ENCODE peak calls at places on chromosomes 2 and 18, in five cellular contexts. S is H1, V is stomach, C is MG63, U is esophagus squamous epithelium. G is an unnamed sample.

GRCh38 chr2:175234153-175234552 is 52.6 kb upstream of the ATP5MC3 start:
- DNase-seq in S (no peak), C (no peak), U (no peak), V (no peak), G (no peak)

GRCh38 chr2:62727259-62727867 is 21.9 kb downstream of the EHBP1 start:
- DNase-seq in U (no peak), V (no peak), S (no peak), C (no peak), G (no peak)

GRCh38 chr2:161418715-161419337 is 2.7 kb downstream of the TBR1 start:
- DNase-seq in S (peak), C (peak), V (no peak), U (no peak), G (peak)

GRCh38 chr2:239938651-239939486 is 86.3 kb downstream of the NDUFA10 start:
- DNase-seq in S (no peak), V (peak), C (no peak), U (no peak), G (peak)

GRCh38 chr2:118122768-118123335 is 34.6 kb downstream of the INSIG2 start:
- DNase-seq in S (no peak), U (no peak), C (no peak), V (no peak), G (no peak)

GRCh38 chr18:67730884-67731283 is 214.4 kb upstream of the DSEL start:
- DNase-seq in U (no peak), V (no peak), C (peak), S (no peak), G (peak)

GRCh38 chr2:55946793-55947192 is 23.2 kb upstream of the EFEMP1 start:
- DNase-seq in U (no peak), V (no peak), C (no peak), S (no peak), G (no peak)

GRCh38 chr2:184053326-184053725 is 545.0 kb upstream of the ZNF804A start:
- DNase-seq in C (no peak), S (no peak), U (no peak), V (no peak), G (no peak)

GRCh38 chr2:43467889-43468288 is 127.9 kb downstream of the THADA start:
- DNase-seq in S (no peak), U (no peak), V (no peak), C (peak), G (peak)

GRCh38 chr2:41101281-41101680 is 649.4 kb upstream of the SLC8A1 start:
- DNase-seq in C (no peak), U (no peak), V (no peak), S (no peak), G (no peak)

GRCh38 chr18:42801706-42802105 is 313.8 kb downstream of the RIT2 start:
- DNase-seq in S (no peak), V (no peak), C (no peak), U (no peak), G (no peak)

GRCh38 chr2:44321360-44321759 is 39.9 kb downstream of the PREPL start:
- DNase-seq in V (no peak), S (no peak), U (no peak), C (no peak), G (no peak)

GRCh38 chr18:24734058-24734457 is 273.6 kb downstream of the HRH4 start:
- DNase-seq in S (peak), U (no peak), V (no peak), C (no peak), G (no peak)

GRCh38 chr2:71557321-71557720 is 104.0 kb downstream of the DYSF start:
- DNase-seq in C (no peak), S (no peak), U (no peak), V (no peak), G (peak)

GRCh38 chr2:238280083-238280816 is 8.2 kb downstream of the PER2 start:
- DNase-seq in V (no peak), S (no peak), U (no peak), C (no peak), G (peak)

GRCh38 chr2:39080152-39080551 is 40.7 kb downstream of the SOS1 start:
- DNase-seq in C (peak), S (no peak), V (no peak), U (no peak), G (no peak)

GRCh38 chr2:181810823-181811695 is 80.5 kb upstream of the ITPRID2 start:
- DNase-seq in V (peak), U (no peak), C (peak), S (no peak), G (peak)

GRCh38 chr2:169221745-169222369 is 140.5 kb downstream of the LRP2 start:
- DNase-seq in V (no peak), S (no peak), C (no peak), U (no peak), G (peak)

GRCh38 chr2:143717053-143717452 is 587.8 kb downstream of the ARHGAP15 start:
- DNase-seq in V (peak), S (no peak), C (peak), U (no peak), G (no peak)

GRCh38 chr2:44169155-44169898 is 652 bp downstream of the PPM1B start:
- DNase-seq in V (peak), C (peak), U (peak), S (peak), G (peak)

GRCh38 chr2:28716265-28716865 is 35.3 kb upstream of the PPP1CB start:
- DNase-seq in S (no peak), V (peak), U (no peak), C (peak), G (peak)

GRCh38 chr2:119706196-119706595 is 27.2 kb downstream of the TMEM177 start:
- DNase-seq in S (no peak), C (no peak), U (no peak), V (no peak), G (peak)

GRCh38 chr2:196431957-196432356 is 207.6 kb upstream of the CCDC150 start:
- DNase-seq in U (no peak), V (no peak), S (no peak), C (peak), G (no peak)

GRCh38 chr18:12026562-12026961 is 45.3 kb downstream of the IMPA2 start:
- DNase-seq in C (no peak), S (no peak), V (no peak), U (no peak), G (no peak)

GRCh38 chr2:167289651-167290410 is 401.6 kb downstream of the XIRP2 start:
- DNase-seq in U (no peak), V (no peak), S (no peak), C (no peak), G (no peak)

GRCh38 chr2:39413063-39413722 is 23.9 kb downstream of the MAP4K3 start:
- DNase-seq in U (no peak), C (no peak), V (no peak), S (no peak), G (no peak)

GRCh38 chr2:148914463-148914862 is 39.4 kb downstream of the KIF5C start:
- DNase-seq in U (no peak), V (no peak), C (no peak), S (no peak), G (no peak)

GRCh38 chr2:216596986-216597509 is 36.2 kb upstream of the IGFBP2 start:
- DNase-seq in S (no peak), V (no peak), C (no peak), U (no peak), G (no peak)

GRCh38 chr2:96882230-96882629 is 12.3 kb upstream of the SEMA4C start:
- DNase-seq in U (no peak), S (peak), V (no peak), C (no peak), G (no peak)

GRCh38 chr18:74976331-74976909 is 232.5 kb downstream of the PTGR3 start:
- DNase-seq in C (no peak), U (no peak), V (no peak), S (no peak), G (no peak)

GRCh38 chr2:150485871-150486538 is 1.5 kb downstream of the RND3 start:
- DNase-seq in C (peak), U (no peak), V (peak), S (peak), G (peak)

GRCh38 chr18:55302337-55302833 is 285.6 kb downstream of the TCF4 start:
- DNase-seq in S (no peak), C (peak), U (no peak), V (no peak), G (no peak)
- H3K4me3 ChIP-seq in S (no peak), C (peak), U (no peak), V (no peak), G (no peak)

GRCh38 chr2:132420776-132421175 is 4.2 kb downstream of the GPR39 start:
- DNase-seq in S (no peak), C (no peak), V (no peak), U (no peak), G (no peak)

GRCh38 chr2:132417430-132418035 is 928 bp downstream of the GPR39 start:
- DNase-seq in V (no peak), S (no peak), U (no peak), C (no peak), G (no peak)

GRCh38 chr2:132415256-132416079 is 1.1 kb upstream of the GPR39 start:
- DNase-seq in C (no peak), S (no peak), V (no peak), U (no peak), G (no peak)

GRCh38 chr2:132416080-132416911 is at the start of gene GPR39:
- DNase-seq in S (peak), V (peak), C (peak), U (peak), G (peak)

DNA sequence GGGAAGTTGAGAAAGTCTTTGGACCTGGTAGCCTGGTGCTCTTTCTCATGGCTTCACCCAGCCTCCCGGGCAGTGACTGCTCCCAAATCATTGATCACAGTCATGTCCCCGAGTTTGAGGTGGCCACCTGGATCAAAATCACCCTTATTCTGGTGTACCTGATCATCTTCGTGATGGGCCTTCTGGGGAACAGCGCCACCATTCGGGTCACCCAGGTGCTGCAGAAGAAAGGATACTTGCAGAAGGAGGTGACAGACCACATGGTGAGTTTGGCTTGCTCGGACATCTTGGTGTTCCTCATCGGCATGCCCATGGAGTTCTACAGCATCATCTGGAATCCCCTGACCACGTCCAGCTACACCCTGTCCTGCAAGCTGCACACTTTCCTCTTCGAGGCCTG is 391 bp downstream of the GPR39 start:
- DNase-seq in C (no peak), V (no peak), S (no peak), U (no peak), G (no peak)
- H3K4me3 ChIP-seq in C (peak), V (peak), S (peak), U (peak), G (peak)

GRCh38 chr2:17594533-17595391 is 54.3 kb downstream of the VSNL1 start:
- DNase-seq in U (no peak), V (no peak), S (peak), C (no peak), G (peak)
- H3K4me3 ChIP-seq in U (no peak), V (no peak), S (no peak), C (no peak), G (no peak)

GRCh38 chr2:187554704-187555082 is 458 bp upstream of the TFPI start:
- DNase-seq in S (no peak), U (no peak), V (no peak), C (no peak), G (no peak)

GRCh38 chr2:187550797-187551306 is 3.4 kb downstream of the TFPI start:
- DNase-seq in C (no peak), S (no peak), V (no peak), U (no peak), G (no peak)

GRCh38 chr2:187552381-187552780 is 1.9 kb downstream of the TFPI start:
- DNase-seq in U (no peak), C (no peak), V (no peak), S (no peak), G (no peak)

GRCh38 chr2:187552959-187553681 is 1.1 kb downstream of the TFPI start:
- DNase-seq in U (no peak), S (no peak), V (no peak), C (peak), G (no peak)

DNA sequence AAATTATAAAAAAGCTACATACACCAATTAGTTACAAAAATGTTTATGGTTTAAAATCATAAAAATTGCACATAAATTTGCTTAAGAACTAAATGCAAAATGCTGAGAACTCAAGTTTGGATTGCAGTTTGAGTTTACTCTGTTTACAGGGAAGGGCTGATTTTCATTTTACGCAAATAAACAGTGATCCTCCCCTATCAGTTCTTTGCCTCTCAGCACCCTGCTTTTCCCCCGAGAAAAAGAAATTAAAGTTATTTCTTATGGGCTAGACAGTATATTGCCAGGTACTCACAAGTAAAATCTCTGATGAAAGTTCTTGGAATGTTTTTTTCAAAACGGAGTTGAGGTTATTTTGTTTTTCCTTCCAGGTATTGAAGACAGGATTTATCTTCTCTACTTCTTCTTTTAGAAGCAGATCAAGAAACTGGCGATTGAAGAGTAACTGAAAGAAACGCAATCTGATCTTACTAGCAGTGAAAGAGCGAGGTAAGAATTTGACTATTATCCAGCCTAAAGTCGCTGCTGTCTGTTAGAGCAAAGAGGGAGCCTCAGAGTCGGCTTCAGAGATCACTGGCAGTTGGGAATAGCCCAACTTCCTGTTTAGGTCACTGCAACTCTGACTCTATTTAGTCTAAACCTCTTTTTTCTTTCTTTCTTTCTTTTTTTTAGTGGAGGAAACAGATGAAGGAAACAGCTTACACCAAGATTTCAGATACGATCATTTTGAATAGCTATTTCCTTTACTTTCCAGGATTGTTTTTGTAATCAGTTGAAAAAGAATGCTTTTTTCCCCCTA is at the start of gene TFPI:
- DNase-seq in S (no peak), C (peak), U (no peak), V (no peak), G (peak)
- H3K4me3 ChIP-seq in S (no peak), C (peak), U (peak), V (peak), G (peak)

DNA sequence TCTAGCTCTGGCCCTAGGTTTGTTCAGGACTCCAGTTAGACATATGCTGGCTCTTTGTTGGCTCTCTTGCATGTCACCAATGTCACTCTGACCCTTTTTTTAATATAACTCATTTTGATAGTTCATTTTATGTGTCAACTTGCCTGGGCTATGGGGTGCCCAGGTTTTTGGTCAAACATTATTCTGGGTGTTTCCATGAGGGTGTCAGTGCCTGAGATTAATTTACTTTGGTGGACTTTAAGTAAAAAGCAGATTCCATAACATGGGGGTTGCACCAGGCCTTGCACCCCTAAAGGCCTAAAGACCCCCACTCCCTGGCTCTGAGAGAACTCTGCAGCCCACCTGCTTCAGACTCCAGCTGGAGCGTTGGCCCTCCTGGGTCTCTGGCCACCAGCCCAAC is 48.1 kb upstream of the SNTG2 start:
- DNase-seq in S (no peak), U (no peak), C (no peak), V (peak), G (no peak)
- H3K4me3 ChIP-seq in S (no peak), U (no peak), C (no peak), V (no peak), G (no peak)

GRCh38 chr2:235619544-235619943 is 125.7 kb downstream of the AGAP1 start:
- DNase-seq in V (no peak), U (no peak), S (no peak), C (no peak), G (no peak)

GRCh38 chr2:235616846-235617245 is 123.0 kb downstream of the AGAP1 start:
- DNase-seq in U (no peak), V (no peak), S (no peak), C (no peak), G (peak)

GRCh38 chr2:235614900-235615712 is 121.3 kb downstream of the AGAP1 start:
- DNase-seq in C (peak), U (no peak), V (no peak), S (no peak), G (peak)

GRCh38 chr2:235621736-235622135 is 127.9 kb downstream of the AGAP1 start:
- DNase-seq in S (no peak), C (no peak), U (no peak), V (no peak), G (peak)

DNA sequence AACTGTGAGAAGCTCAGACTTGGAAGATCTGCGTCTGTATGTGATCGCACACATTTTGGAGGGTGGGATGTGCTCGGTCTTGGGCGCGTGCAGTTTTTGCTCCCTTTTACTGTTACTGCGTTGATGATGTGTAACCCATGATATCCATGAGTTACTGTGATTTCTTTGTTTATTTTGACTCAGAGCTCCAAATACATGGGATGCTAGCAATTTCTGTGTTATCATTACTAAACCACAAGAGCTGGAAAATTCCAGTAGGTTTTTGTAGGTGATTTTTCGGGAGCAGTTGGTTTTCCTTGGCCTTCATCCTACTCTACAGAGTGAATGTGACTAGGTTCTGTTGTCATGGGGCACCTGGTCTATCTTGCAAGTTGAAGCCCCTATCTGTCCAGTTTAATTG is 124.2 kb downstream of the AGAP1 start:
- DNase-seq in U (no peak), S (no peak), C (no peak), V (no peak), G (peak)
- H3K4me3 ChIP-seq in U (no peak), S (no peak), C (no peak), V (no peak), G (peak)

GRCh38 chr18:371616-371998 is 103.8 kb upstream of the THOC1 start:
- DNase-seq in U (no peak), C (no peak), S (no peak), V (no peak), G (no peak)
- H3K4me3 ChIP-seq in U (no peak), C (no peak), S (no peak), V (no peak), G (no peak)

DNA sequence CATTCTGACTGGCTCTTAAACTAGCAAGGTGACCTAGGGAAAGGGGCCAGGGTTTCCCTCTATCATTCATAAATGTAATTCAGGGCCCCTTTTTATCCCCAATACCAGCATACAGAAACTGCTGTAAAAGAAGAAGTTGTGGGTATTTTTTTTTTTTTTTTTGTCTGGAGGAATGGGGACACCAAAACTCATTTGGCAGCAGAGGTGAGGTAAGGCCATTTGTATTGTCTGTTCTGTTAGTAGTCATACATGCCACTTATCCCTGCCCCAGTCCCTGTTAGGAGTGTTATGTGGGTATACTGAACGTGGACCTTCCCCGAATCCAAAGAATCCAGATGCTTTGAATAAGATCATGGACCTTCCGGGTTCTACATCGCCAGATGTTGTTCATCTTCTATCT is 1.7 kb downstream of the SEPTIN2 start:
- DNase-seq in C (no peak), S (no peak), U (no peak), V (no peak), G (no peak)
- H3K4me3 ChIP-seq in C (peak), S (peak), U (peak), V (peak), G (peak)

G was measured in osteoblast.